ENCODE peak calls at places on chromosomes 1 and 21, in nine cellular contexts. Y is ovary, L is A549, R is gastrocnemius medialis, X is heart left ventricle, G is Peyer's patch, U is HepG2, A is body of pancreas, S is IMR-90. W is an unnamed sample.

GRCh38 chr21:45873866-45874265 is 107.7 kb upstream of the COL6A1 start:
- DNase-seq in A (no peak), G (peak; percentile 27), U (no peak), Y (no peak), L (no peak), S (no peak), R (no peak), X (no peak), W (no peak)

GRCh38 chr1:229531326-229531725 is 23.2 kb upstream of the NUP133 start:
- DNase-seq in X (no peak), L (no peak), A (no peak), U (no peak), R (no peak), G (no peak), S (no peak), Y (no peak), W (no peak)

GRCh38 chr1:20359451-20360330 is 69.0 kb downstream of the VWA5B1 start:
- DNase-seq in U (no peak), R (no peak), G (no peak), L (no peak), X (no peak), S (no peak), Y (no peak), A (peak; percentile 53), W (no peak)

GRCh38 chr21:21174676-21175075 is 176.5 kb downstream of the NCAM2 start:
- DNase-seq in A (no peak), U (no peak), G (no peak), R (no peak), L (no peak), S (no peak), X (no peak), Y (no peak), W (no peak)

GRCh38 chr1:35379317-35380000 is 111.0 kb downstream of the ZMYM4 start:
- DNase-seq in X (no peak), A (no peak), G (no peak), L (no peak), U (no peak), Y (no peak), R (no peak), S (no peak), W (no peak)

GRCh38 chr1:94270801-94271203 is 33.4 kb upstream of the ARHGAP29 start:
- DNase-seq in U (no peak), G (no peak), A (no peak), X (no peak), S (peak; percentile 86), R (no peak), Y (no peak), L (no peak), W (no peak)

GRCh38 chr1:234866007-234866866 is 256.3 kb upstream of the IRF2BP2 start:
- DNase-seq in X (peak; percentile 66), G (peak; percentile 87), L (peak; percentile 50), A (peak; percentile 48), S (peak; percentile 90), R (peak; percentile 71), Y (no peak), U (peak; percentile 81), W (peak; percentile 69)

GRCh38 chr1:145979746-145980435 is 15.4 kb downstream of the POLR3GL start:
- DNase-seq in A (no peak), U (no peak), G (peak; percentile 73), L (no peak), R (no peak), Y (no peak), X (peak; percentile 49), S (no peak), W (no peak)

GRCh38 chr1:15962176-15962575 is 13.7 kb downstream of the ZBTB17 start:
- DNase-seq in G (no peak), A (no peak), L (no peak), X (no peak), R (no peak), S (no peak), U (no peak), Y (no peak), W (no peak)

GRCh38 chr1:47870480-47870879 is 126.7 kb downstream of the TRABD2B start:
- DNase-seq in S (no peak), Y (no peak), L (no peak), G (no peak), R (no peak), U (no peak), A (no peak), X (no peak), W (no peak)

GRCh38 chr1:63068626-63069025 is 253.7 kb upstream of the FOXD3 start:
- DNase-seq in Y (no peak), G (no peak), A (no peak), X (no peak), U (no peak), L (no peak), S (no peak), R (no peak), W (no peak)

GRCh38 chr1:59814180-59814900 is 409 bp upstream of the HOOK1 start:
- DNase-seq in X (peak; percentile 83), U (peak; percentile 97), A (peak; percentile 97), Y (peak; percentile 37), S (no peak), G (peak; percentile 96), L (peak; percentile 60), R (no peak), W (no peak)

DNA sequence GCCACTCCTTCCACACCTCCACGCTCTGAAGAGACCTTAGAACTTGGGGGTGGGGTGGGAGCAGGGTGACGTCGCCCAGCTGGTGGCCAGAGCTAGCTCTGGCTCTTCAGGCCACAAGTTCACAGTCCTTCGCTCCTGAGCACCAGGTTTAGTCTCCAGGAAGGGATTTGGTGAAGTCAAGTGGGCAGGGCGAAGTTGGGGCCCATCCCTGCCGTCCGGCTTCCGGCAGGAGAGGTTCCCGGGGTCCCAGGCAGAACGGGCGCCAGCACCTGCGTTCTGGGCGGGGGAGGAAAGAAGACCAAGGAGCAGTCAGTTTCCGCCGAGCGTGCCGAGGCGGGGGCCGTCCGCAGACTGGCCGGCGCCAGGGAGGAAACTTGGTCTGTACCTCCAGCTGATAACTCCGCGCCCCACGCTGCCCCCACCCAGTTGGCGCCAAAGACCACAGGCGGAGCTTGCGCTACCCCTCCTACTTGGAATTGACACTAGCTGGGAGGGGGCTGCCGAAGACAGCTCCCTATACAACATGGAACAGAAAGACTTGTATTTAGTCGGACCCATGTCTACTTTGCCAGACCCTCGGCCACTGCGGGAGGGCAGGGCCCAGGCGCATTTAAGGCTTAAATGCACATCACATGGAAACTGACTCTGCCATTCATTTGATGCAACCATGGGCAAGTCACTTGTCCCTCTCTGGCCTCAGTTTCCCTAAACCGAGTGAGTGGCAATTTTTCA is 995 bp downstream of the ID3 start:
- DNase-seq in A (peak; percentile 95), G (peak; percentile 88), U (peak; percentile 80), X (peak; percentile 81), S (peak; percentile 48), L (no peak), Y (peak; percentile 67), R (no peak), W (peak; percentile 30)
- TF ChIP-seq POLR2A in A (peak; percentile 97), G (peak; percentile 96), U (peak; percentile 66), X (no peak), S (peak; percentile 18), L (peak; percentile 9), Y (no peak), R (no peak), W (no peak)

DNA sequence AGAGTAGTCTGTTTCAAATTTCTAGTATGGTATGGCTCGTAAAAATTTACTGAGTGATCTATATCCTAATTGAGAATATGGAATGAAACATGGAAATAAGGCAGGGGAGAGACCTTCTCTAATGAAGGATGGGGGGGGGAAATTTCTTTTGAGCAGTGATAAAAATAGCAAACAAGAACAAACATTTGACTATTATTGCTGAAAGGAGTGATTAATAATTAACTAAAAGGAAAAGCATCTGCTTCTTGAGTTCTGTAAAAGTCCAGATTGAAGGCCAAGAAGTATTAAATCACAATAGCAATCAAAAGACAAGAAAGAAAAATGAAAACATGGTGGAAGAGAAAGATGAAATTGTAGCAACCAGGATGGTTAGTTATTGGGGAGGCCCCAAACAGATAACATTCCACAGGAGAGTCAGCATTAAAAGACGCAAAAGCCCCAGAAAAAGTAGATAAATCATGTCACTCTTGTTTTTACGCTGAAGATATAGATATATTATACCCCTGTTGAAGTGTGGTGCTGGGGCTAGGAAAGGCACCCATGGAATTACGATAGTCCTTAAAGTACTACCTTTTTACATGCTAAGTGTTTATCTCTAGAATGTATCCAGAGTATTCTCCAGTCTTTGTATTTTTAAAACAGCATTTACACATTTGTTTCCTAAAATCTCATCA is 28.7 kb downstream of the DISP1 start:
- DNase-seq in R (no peak), L (no peak), X (no peak), U (no peak), Y (no peak), A (no peak), G (no peak), S (no peak), W (no peak)
- H3K27ac ChIP-seq in R (no peak overlapping the region), L (no peak overlapping the region), X (no peak overlapping the region), U (no peak overlapping the region), Y (no peak overlapping the region), A (peak overlapping the region; percentile 62), G (peak overlapping the region; percentile 6), S (no peak overlapping the region), W (no peak overlapping the region)

GRCh38 chr1:154414606-154415005 is 9.5 kb downstream of the IL6R start:
- DNase-seq in Y (peak; percentile 35), U (no peak), L (no peak), A (peak; percentile 47), G (no peak), R (peak; percentile 96), X (peak; percentile 81), S (no peak), W (no peak)
- TF ChIP-seq POLR2A in Y (no peak), U (no peak), L (no peak), A (no peak), G (no peak), R (peak; percentile 32), X (no peak), S (no peak), W (no peak)

GRCh38 chr1:223350361-223350908 is 13.5 kb downstream of the SUSD4 start:
- DNase-seq in S (peak; percentile 28), G (no peak), L (no peak), R (no peak), Y (no peak), X (no peak), U (no peak), A (no peak), W (no peak)

GRCh38 chr1:223358826-223359225 is 5.2 kb downstream of the SUSD4 start:
- DNase-seq in Y (no peak), G (no peak), U (no peak), A (no peak), S (no peak), R (no peak), X (no peak), L (no peak), W (no peak)

GRCh38 chr1:223352944-223353343 is 11.0 kb downstream of the SUSD4 start:
- DNase-seq in U (no peak), Y (no peak), L (no peak), G (no peak), R (no peak), X (no peak), S (no peak), A (no peak), W (no peak)

GRCh38 chr1:223353939-223354338 is 10.0 kb downstream of the SUSD4 start:
- DNase-seq in R (no peak), A (no peak), X (no peak), G (no peak), S (no peak), U (no peak), L (no peak), Y (no peak), W (no peak)

DNA sequence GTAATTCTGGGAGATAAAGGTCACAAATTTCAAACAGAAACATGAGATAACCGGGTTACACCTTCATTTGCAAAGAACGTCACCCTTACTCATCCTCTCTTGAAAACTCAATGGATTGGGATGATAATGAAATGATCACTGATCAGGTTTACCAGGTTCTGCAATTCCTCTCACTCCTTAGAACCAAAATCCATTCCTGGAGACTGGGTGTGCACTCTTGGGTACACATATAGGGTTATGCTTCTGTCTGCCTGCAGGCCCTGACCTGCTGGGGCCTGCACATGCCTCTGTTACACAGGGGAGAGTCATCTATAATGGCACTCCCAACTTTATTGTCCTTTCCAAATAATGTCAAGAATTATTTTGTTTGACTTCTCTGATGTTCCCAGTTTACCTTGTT is 8.3 kb downstream of the SUSD4 start:
- DNase-seq in L (no peak), S (no peak), G (no peak), Y (no peak), U (no peak), R (no peak), A (no peak), X (no peak), W (no peak)
- H3K27ac ChIP-seq in L (no peak overlapping the region), S (no peak overlapping the region), G (no peak overlapping the region), Y (no peak overlapping the region), U (no peak overlapping the region), R (no peak overlapping the region), A (no peak overlapping the region), X (no peak overlapping the region), W (no peak overlapping the region)

W was measured in tibial nerve.